ENCODE peak calls at places on chromosomes 7 and 10, in eight cellular contexts. Z is thoracic aorta; A is left ventricle myocardium inferior; W is HFF-Myc; Q is CD4-positive, alpha-beta T cell; P is Calu3; O is mesothelial cell of epicardium; D is breast epithelium. S is an unnamed sample.

GRCh38 chr7:154380771-154381170 is 328.6 kb downstream of the DPP6 start:
- DNase-seq in Q (no peak), A (no peak), D (no peak), W (no peak), P (no peak), O (no peak), Z (no peak), S (no peak)

GRCh38 chr7:130154501-130155317 is 50.5 kb downstream of the TMEM209 start:
- DNase-seq in Q (no peak), Z (no peak), D (no peak), O (no peak), W (no peak), P (no peak), A (no peak), S (peak)

GRCh38 chr7:79528421-79528820 is 75.0 kb upstream of the MAGI2 start:
- DNase-seq in A (no peak), Z (no peak), D (no peak), Q (no peak), P (peak), O (no peak), W (no peak), S (no peak)

GRCh38 chr10:126433351-126433750 is 45.1 kb upstream of the ADAM12 start:
- DNase-seq in W (no peak), A (no peak), D (no peak), P (no peak), Q (no peak), Z (no peak), O (no peak), S (no peak)

GRCh38 chr10:124559372-124560132 is 97.9 kb downstream of the LHPP start:
- DNase-seq in Q (no peak), A (no peak), D (no peak), P (no peak), W (no peak), O (no peak), Z (no peak), S (peak)

GRCh38 chr10:72719941-72720592 is 28.1 kb downstream of the MCU start:
- DNase-seq in A (no peak), D (no peak), Z (no peak), W (no peak), Q (no peak), O (no peak), P (no peak), S (no peak)

GRCh38 chr7:130353196-130353595 is 8.6 kb downstream of the CPA5 start:
- DNase-seq in O (no peak), W (no peak), Z (no peak), P (no peak), Q (no peak), D (no peak), A (no peak), S (no peak)

GRCh38 chr7:156073366-156074052 is 261.2 kb upstream of the SHH start:
- DNase-seq in W (no peak), Z (no peak), Q (no peak), A (no peak), O (no peak), P (no peak), D (no peak), S (no peak)

GRCh38 chr7:134932707-134933370 is 53.5 kb upstream of the AGBL3 start:
- DNase-seq in Q (no peak), Z (peak), O (no peak), D (no peak), W (no peak), A (peak), P (no peak), S (no peak)

GRCh38 chr10:88693392-88694020 is 12.5 kb upstream of the LIPK start:
- DNase-seq in D (no peak), A (no peak), O (no peak), W (no peak), P (no peak), Z (no peak), Q (no peak), S (no peak)

GRCh38 chr10:75203724-75204123 is 6.9 kb upstream of the VDAC2 start:
- DNase-seq in A (no peak), Z (no peak), Q (no peak), W (no peak), D (no peak), O (no peak), P (no peak), S (no peak)

GRCh38 chr10:15342970-15343369 is 28.1 kb downstream of the FAM171A1 start:
- DNase-seq in W (no peak), Z (no peak), P (no peak), Q (no peak), O (no peak), A (no peak), D (no peak), S (no peak)

GRCh38 chr10:49615213-49615612 is 1.4 kb downstream of the CHAT start:
- DNase-seq in D (no peak), O (no peak), P (no peak), Q (no peak), A (no peak), Z (no peak), W (no peak), S (no peak)

GRCh38 chr10:105195831-105196230 is 554.7 kb downstream of the SORCS3 start:
- DNase-seq in P (no peak), D (no peak), Q (no peak), Z (no peak), W (no peak), O (no peak), A (no peak), S (no peak)

GRCh38 chr10:621981-622740 is 67.3 kb downstream of the DIP2C start:
- DNase-seq in P (no peak), D (no peak), Q (no peak), Z (no peak), W (no peak), O (no peak), A (no peak), S (no peak)

GRCh38 chr7:107711301-107711700 is 32.6 kb upstream of the CBLL1 start:
- DNase-seq in D (no peak), A (no peak), O (no peak), Q (no peak), P (no peak), Z (no peak), W (no peak), S (no peak)

GRCh38 chr7:139153832-139154231 is 44.3 kb upstream of the ZC3HAV1 start:
- DNase-seq in W (peak), Q (no peak), D (no peak), Z (no peak), P (no peak), A (no peak), O (no peak), S (no peak)

GRCh38 chr7:2802504-2803341 is 41.4 kb downstream of the GNA12 start:
- DNase-seq in Q (no peak), P (no peak), O (no peak), W (no peak), A (peak), Z (no peak), D (no peak), S (no peak)

GRCh38 chr10:118522791-118523498 is 72.5 kb downstream of the PRLHR start:
- DNase-seq in Z (no peak), O (no peak), A (no peak), Q (no peak), W (no peak), D (peak), P (no peak), S (no peak)

GRCh38 chr10:43140414-43140813 is 2.2 kb downstream of the CSGALNACT2 start:
- DNase-seq in D (no peak), Z (no peak), Q (no peak), W (no peak), A (no peak), O (no peak), P (no peak), S (no peak)

GRCh38 chr7:128755816-128756476 is 16.8 kb downstream of the CALU start:
- DNase-seq in W (peak), Z (no peak), O (no peak), Q (no peak), P (no peak), D (no peak), A (no peak), S (no peak)

GRCh38 chr10:89332092-89332633 is 4.4 kb downstream of the IFIT3 start:
- DNase-seq in Q (no peak), P (no peak), D (no peak), O (no peak), Z (no peak), A (no peak), W (peak), S (no peak)

GRCh38 chr7:22357311-22358175 is 589 bp upstream of the RAPGEF5 start:
- DNase-seq in O (peak), P (peak), Q (no peak), Z (no peak), D (no peak), W (no peak), A (no peak), S (no peak)

GRCh38 chr7:138981332-138982203 is at the start of gene KIAA1549:
- DNase-seq in A (peak), W (no peak), Q (peak), O (peak), D (no peak), P (peak), Z (no peak), S (peak)

GRCh38 chr7:132500727-132501410 is 75.4 kb downstream of the PLXNA4 start:
- DNase-seq in Z (peak), O (no peak), A (peak), P (no peak), W (no peak), D (no peak), Q (no peak), S (no peak)

GRCh38 chr7:75732016-75732521 is 6.7 kb downstream of the HIP1 start:
- DNase-seq in D (no peak), Q (no peak), Z (no peak), O (no peak), A (no peak), P (no peak), W (no peak), S (no peak)

GRCh38 chr10:119139464-119140067 is 25.9 kb downstream of the SFXN4 start:
- DNase-seq in D (no peak), W (no peak), P (peak), Q (peak), Z (no peak), O (no peak), A (peak), S (peak)

GRCh38 chr10:110610308-110610774 is 33.8 kb upstream of the RBM20 start:
- DNase-seq in O (peak), Q (peak), A (no peak), P (peak), W (no peak), Z (no peak), D (no peak), S (peak)

GRCh38 chr7:774161-775109 is 47.4 kb upstream of the PRKAR1B start:
- DNase-seq in W (no peak), P (peak), D (peak), Q (peak), Z (no peak), A (peak), O (peak), S (peak)

GRCh38 chr7:112502700-112503099 is 21.9 kb downstream of the LSMEM1 start:
- DNase-seq in A (no peak), O (no peak), D (no peak), P (no peak), W (no peak), Z (no peak), Q (no peak), S (no peak)

GRCh38 chr7:112503361-112504023 is 22.7 kb downstream of the LSMEM1 start:
- DNase-seq in P (no peak), D (no peak), Z (no peak), W (no peak), A (no peak), Q (no peak), O (no peak), S (no peak)

GRCh38 chr7:112504093-112504695 is 23.4 kb downstream of the LSMEM1 start:
- DNase-seq in P (no peak), Q (no peak), A (no peak), W (no peak), Z (no peak), D (no peak), O (no peak), S (no peak)

GRCh38 chr7:112508404-112508803 is 27.6 kb downstream of the LSMEM1 start:
- DNase-seq in A (no peak), Z (no peak), Q (no peak), P (no peak), D (no peak), W (no peak), O (no peak), S (no peak)

GRCh38 chr7:112505495-112505894 is 24.7 kb downstream of the LSMEM1 start:
- DNase-seq in W (no peak), Z (no peak), O (no peak), P (no peak), A (no peak), Q (no peak), D (no peak), S (no peak)
- TF ChIP-seq CTCF in W (no peak), Z (no peak), O (no peak), P (no peak), A (no peak), Q (no peak), D (no peak), S (no peak)

DNA sequence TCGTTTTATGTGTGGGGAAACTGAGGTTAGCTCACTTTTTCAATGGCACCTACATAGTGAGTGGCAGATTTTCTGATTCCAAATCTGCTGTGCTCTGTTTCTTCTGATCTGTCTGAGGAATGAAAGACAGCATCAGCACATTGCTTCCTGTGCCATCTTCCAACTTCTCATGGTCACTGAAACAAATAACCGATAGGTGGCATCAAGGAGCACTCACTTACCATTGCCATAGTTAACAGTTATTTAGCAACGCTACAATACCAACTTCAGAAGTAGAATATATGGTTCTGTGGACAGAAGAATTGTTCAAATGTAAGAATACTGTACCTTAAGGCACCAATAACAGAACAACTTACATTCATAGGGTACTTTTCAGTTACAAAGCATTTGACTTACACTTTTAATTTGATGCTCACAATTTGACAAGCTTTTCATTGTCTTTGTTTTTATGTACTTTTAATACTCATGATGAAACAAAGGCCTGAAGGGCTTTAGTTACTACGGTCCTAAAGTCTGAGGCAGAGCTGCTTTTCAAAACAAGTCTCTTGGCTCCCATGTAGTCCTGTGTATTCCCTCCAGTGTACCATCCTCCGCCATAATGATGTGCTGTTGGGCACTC is 228.9 kb upstream of the TCF7L2 start:
- DNase-seq in D (no peak), Q (no peak), A (no peak), W (no peak), O (no peak), P (peak), Z (no peak), S (no peak)
- TF ChIP-seq CTCF in D (peak), Q (peak), A (peak), W (peak), O (peak), P (peak), Z (peak), S (peak)

GRCh38 chr7:142060936-142061335 is 50.6 kb upstream of the MGAM2 start:
- DNase-seq in P (no peak), A (no peak), Q (no peak), D (no peak), Z (no peak), W (no peak), O (no peak), S (no peak)

GRCh38 chr7:142063551-142064442 is 47.7 kb upstream of the MGAM2 start:
- DNase-seq in A (no peak), P (no peak), W (no peak), O (no peak), D (no peak), Z (no peak), Q (no peak), S (no peak)

GRCh38 chr7:142066536-142066935 is 45.0 kb upstream of the MGAM2 start:
- DNase-seq in A (no peak), P (no peak), Z (no peak), O (no peak), D (no peak), Q (no peak), W (no peak), S (no peak)
- TF ChIP-seq CTCF in A (no peak), P (no peak), Z (no peak), O (no peak), D (no peak), Q (no peak), W (no peak), S (no peak)

DNA sequence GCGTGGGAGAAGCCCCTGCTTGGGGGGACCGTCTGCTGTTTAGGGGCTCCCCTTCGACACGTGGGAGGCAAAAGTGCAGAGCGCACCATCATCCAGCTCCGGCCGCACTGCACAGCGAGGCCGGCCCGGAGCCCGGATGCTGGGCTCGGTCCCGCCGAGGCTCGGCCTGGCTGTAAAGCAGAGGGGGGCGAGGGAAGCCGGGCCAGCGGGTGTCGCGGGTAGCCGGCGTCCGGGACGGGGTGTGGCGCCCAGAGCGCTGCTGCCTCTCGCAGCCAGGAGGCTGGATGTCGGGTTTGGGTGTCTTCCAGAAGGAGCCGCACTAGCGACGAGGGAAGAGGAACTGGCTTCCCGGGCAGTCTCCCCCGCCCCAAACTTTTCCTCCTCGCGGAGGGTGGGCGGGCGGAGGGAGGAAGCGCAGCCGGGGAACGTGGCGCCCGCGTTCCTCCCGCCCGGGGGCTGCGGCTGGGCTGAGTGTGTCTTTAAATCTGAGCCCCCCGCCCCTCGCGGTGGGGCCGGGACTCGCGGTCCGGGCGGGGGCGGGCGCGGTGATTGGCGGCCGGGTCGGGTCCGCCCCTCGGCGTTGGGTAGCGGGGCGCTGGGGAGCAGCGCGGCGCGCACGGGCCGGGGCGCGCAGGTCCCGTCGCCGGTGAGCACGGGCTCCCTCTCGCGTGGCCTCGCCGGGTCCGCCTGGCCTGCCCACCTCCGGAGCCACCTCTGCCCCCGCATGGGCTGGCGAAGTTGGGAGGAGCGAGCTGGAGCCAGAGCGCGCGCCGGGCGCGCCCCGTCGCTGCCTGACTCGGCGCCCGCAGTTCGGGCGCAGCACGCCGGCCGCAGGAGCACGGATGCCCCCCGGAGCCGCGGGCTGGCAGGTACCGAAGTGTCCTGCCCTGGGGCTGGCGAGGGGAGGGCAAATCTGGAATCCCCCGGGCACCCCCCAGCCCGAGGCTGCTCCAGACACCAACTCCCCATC is at the start of gene PALD1:
- DNase-seq in O (peak), Z (no peak), Q (no peak), D (peak), W (peak), P (peak), A (peak), S (peak)
- TF ChIP-seq CTCF in O (no peak), Z (no peak), Q (no peak), D (no peak), W (no peak), P (no peak), A (peak), S (no peak)